ENCODE peak calls at places on chromosomes 12 and 14, in six cellular contexts. One of them, this sample, is unnamed.
A peak's percentile ranks its signal among the peaks of the same experiment; 100 is the strongest.

GRCh38 chr12:50517456-50518048 is 12.8 kb downstream of the DIP2B start:
- DNase-seq in head of caudate nucleus: no peak
- DNase-seq in progenitor cell of endocrine pancreas: no peak
- DNase-seq in neural crest cell: no peak
- DNase-seq in heart right ventricle: no peak
- DNase-seq in NCI-H2107: no peak
- DNase-seq in this sample: no peak

GRCh38 chr14:33081259-33081658 is 142.6 kb downstream of the NPAS3 start:
- DNase-seq in head of caudate nucleus: no peak
- DNase-seq in neural crest cell: no peak
- DNase-seq in heart right ventricle: no peak
- DNase-seq in progenitor cell of endocrine pancreas: no peak
- DNase-seq in NCI-H2107: peak; percentile 15
- DNase-seq in this sample: no peak

GRCh38 chr12:74689071-74689655 is 151.5 kb downstream of the ATXN7L3B start:
- DNase-seq in NCI-H2107: no peak
- DNase-seq in head of caudate nucleus: no peak
- DNase-seq in neural crest cell: no peak
- DNase-seq in heart right ventricle: no peak
- DNase-seq in progenitor cell of endocrine pancreas: no peak
- DNase-seq in this sample: peak; percentile 14

GRCh38 chr12:104702565-104703139 is 245.9 kb downstream of the CHST11 start:
- DNase-seq in progenitor cell of endocrine pancreas: no peak
- DNase-seq in head of caudate nucleus: no peak
- DNase-seq in NCI-H2107: no peak
- DNase-seq in heart right ventricle: peak; percentile 59
- DNase-seq in neural crest cell: no peak
- DNase-seq in this sample: no peak

GRCh38 chr14:72594099-72594901 is 299.6 kb downstream of the DPF3 start:
- DNase-seq in progenitor cell of endocrine pancreas: no peak
- DNase-seq in NCI-H2107: no peak
- DNase-seq in head of caudate nucleus: no peak
- DNase-seq in neural crest cell: no peak
- DNase-seq in heart right ventricle: no peak
- DNase-seq in this sample: no peak

GRCh38 chr12:53975019-53975815 is 463 bp upstream of the HOTAIR start:
- DNase-seq in heart right ventricle: no peak
- DNase-seq in NCI-H2107: no peak
- DNase-seq in head of caudate nucleus: no peak
- DNase-seq in progenitor cell of endocrine pancreas: no peak
- DNase-seq in neural crest cell: no peak
- DNase-seq in this sample: no peak

GRCh38 chr14:70665448-70666363 is 24.0 kb downstream of the TTC9 start:
- DNase-seq in progenitor cell of endocrine pancreas: no peak
- DNase-seq in neural crest cell: no peak
- DNase-seq in head of caudate nucleus: no peak
- DNase-seq in heart right ventricle: no peak
- DNase-seq in NCI-H2107: peak; percentile 22
- DNase-seq in this sample: no peak

GRCh38 chr14:35506461-35506860 is 27.5 kb upstream of the INSM2 start:
- DNase-seq in head of caudate nucleus: no peak
- DNase-seq in progenitor cell of endocrine pancreas: no peak
- DNase-seq in neural crest cell: no peak
- DNase-seq in NCI-H2107: no peak
- DNase-seq in heart right ventricle: no peak
- DNase-seq in this sample: no peak

GRCh38 chr14:51219473-51220448 is 20.3 kb upstream of the TMX1 start:
- DNase-seq in progenitor cell of endocrine pancreas: no peak
- DNase-seq in neural crest cell: no peak
- DNase-seq in head of caudate nucleus: peak; percentile 38
- DNase-seq in NCI-H2107: peak; percentile 24
- DNase-seq in heart right ventricle: no peak
- DNase-seq in this sample: peak; percentile 47

GRCh38 chr14:32426028-32426427 is 96.9 kb downstream of the AKAP6 start:
- DNase-seq in head of caudate nucleus: no peak
- DNase-seq in progenitor cell of endocrine pancreas: no peak
- DNase-seq in NCI-H2107: peak; percentile 23
- DNase-seq in neural crest cell: no peak
- DNase-seq in heart right ventricle: no peak
- DNase-seq in this sample: no peak

GRCh38 chr12:74418573-74418972 is 119.1 kb upstream of the ATXN7L3B start:
- DNase-seq in progenitor cell of endocrine pancreas: no peak
- DNase-seq in NCI-H2107: no peak
- DNase-seq in neural crest cell: no peak
- DNase-seq in heart right ventricle: no peak
- DNase-seq in head of caudate nucleus: no peak
- DNase-seq in this sample: no peak

GRCh38 chr12:79233341-79233761 is 368.8 kb downstream of the SYT1 start:
- DNase-seq in neural crest cell: no peak
- DNase-seq in head of caudate nucleus: no peak
- DNase-seq in NCI-H2107: peak; percentile 79
- DNase-seq in heart right ventricle: no peak
- DNase-seq in progenitor cell of endocrine pancreas: no peak
- DNase-seq in this sample: peak; percentile 8

GRCh38 chr14:28361486-28361885 is 405.1 kb upstream of the FOXG1 start:
- DNase-seq in NCI-H2107: no peak
- DNase-seq in heart right ventricle: no peak
- DNase-seq in head of caudate nucleus: no peak
- DNase-seq in progenitor cell of endocrine pancreas: no peak
- DNase-seq in neural crest cell: no peak
- DNase-seq in this sample: no peak

GRCh38 chr12:51593539-51593938 is 2.5 kb downstream of the SCN8A start:
- DNase-seq in NCI-H2107: no peak
- DNase-seq in neural crest cell: peak; percentile 40
- DNase-seq in progenitor cell of endocrine pancreas: no peak
- DNase-seq in heart right ventricle: no peak
- DNase-seq in head of caudate nucleus: peak; percentile 23
- DNase-seq in this sample: no peak

GRCh38 chr12:93181396-93181965 is 196.2 kb upstream of the NUDT4 start:
- DNase-seq in head of caudate nucleus: no peak
- DNase-seq in neural crest cell: no peak
- DNase-seq in progenitor cell of endocrine pancreas: no peak
- DNase-seq in NCI-H2107: no peak
- DNase-seq in heart right ventricle: no peak
- DNase-seq in this sample: no peak

GRCh38 chr12:1930816-1931597 is 12.6 kb upstream of the CACNA2D4 start:
- DNase-seq in neural crest cell: no peak
- DNase-seq in NCI-H2107: no peak
- DNase-seq in heart right ventricle: no peak
- DNase-seq in head of caudate nucleus: no peak
- DNase-seq in progenitor cell of endocrine pancreas: no peak
- DNase-seq in this sample: no peak

GRCh38 chr12:12108441-12109058 is 37.8 kb downstream of the BCL2L14 start:
- DNase-seq in neural crest cell: no peak
- DNase-seq in head of caudate nucleus: no peak
- DNase-seq in progenitor cell of endocrine pancreas: no peak
- DNase-seq in heart right ventricle: no peak
- DNase-seq in NCI-H2107: no peak
- DNase-seq in this sample: no peak

GRCh38 chr12:49982246-49983229 is 9.8 kb downstream of the AQP6 start:
- DNase-seq in head of caudate nucleus: no peak
- DNase-seq in NCI-H2107: no peak
- DNase-seq in progenitor cell of endocrine pancreas: no peak
- DNase-seq in heart right ventricle: no peak
- DNase-seq in neural crest cell: no peak
- DNase-seq in this sample: no peak

GRCh38 chr12:20018406-20018805 is 349.9 kb upstream of the PDE3A start:
- DNase-seq in heart right ventricle: no peak
- DNase-seq in progenitor cell of endocrine pancreas: no peak
- DNase-seq in neural crest cell: no peak
- DNase-seq in NCI-H2107: no peak
- DNase-seq in head of caudate nucleus: no peak
- DNase-seq in this sample: no peak

GRCh38 chr14:50823051-50823762 is 7.8 kb downstream of the NIN start:
- DNase-seq in progenitor cell of endocrine pancreas: no peak
- DNase-seq in NCI-H2107: no peak
- DNase-seq in heart right ventricle: no peak
- DNase-seq in head of caudate nucleus: no peak
- DNase-seq in neural crest cell: no peak
- DNase-seq in this sample: no peak

GRCh38 chr14:20714593-20715250 is 26.2 kb downstream of the ANG start:
- DNase-seq in progenitor cell of endocrine pancreas: no peak
- DNase-seq in neural crest cell: no peak
- DNase-seq in head of caudate nucleus: peak; percentile 70
- DNase-seq in heart right ventricle: peak; percentile 57
- DNase-seq in NCI-H2107: no peak
- DNase-seq in this sample: no peak

GRCh38 chr14:39762576-39763401 is 330.6 kb upstream of the FBXO33 start:
- DNase-seq in heart right ventricle: no peak
- DNase-seq in neural crest cell: no peak
- DNase-seq in head of caudate nucleus: no peak
- DNase-seq in progenitor cell of endocrine pancreas: no peak
- DNase-seq in NCI-H2107: no peak
- DNase-seq in this sample: no peak

GRCh38 chr12:57758566-57759359 is 3.9 kb downstream of the MARCHF9 start:
- DNase-seq in heart right ventricle: no peak
- DNase-seq in head of caudate nucleus: no peak
- DNase-seq in neural crest cell: no peak
- DNase-seq in NCI-H2107: no peak
- DNase-seq in progenitor cell of endocrine pancreas: no peak
- DNase-seq in this sample: no peak

GRCh38 chr14:60485600-60486251 is at the start of gene C14orf39:
- DNase-seq in NCI-H2107: peak; percentile 78
- DNase-seq in head of caudate nucleus: no peak
- DNase-seq in heart right ventricle: no peak
- DNase-seq in neural crest cell: peak; percentile 45
- DNase-seq in progenitor cell of endocrine pancreas: peak; percentile 54
- DNase-seq in this sample: no peak

GRCh38 chr12:26062566-26062965 is 62.3 kb downstream of the BHLHE41 start:
- DNase-seq in heart right ventricle: no peak
- DNase-seq in progenitor cell of endocrine pancreas: no peak
- DNase-seq in NCI-H2107: no peak
- DNase-seq in head of caudate nucleus: no peak
- DNase-seq in neural crest cell: no peak
- DNase-seq in this sample: no peak